ENCODE peak calls at places on chromosome 9, in eight cellular contexts. Z, R, K, E, G, D, Q and U are unnamed samples.

GRCh38 chr9:137757139-137757538 is 120.4 kb upstream of the CACNA1B start:
- DNase-seq in Z (no peak), R (no peak), K (no peak), E (peak), G (no peak), D (peak), Q (no peak), U (no peak)

GRCh38 chr9:83715794-83716193 is 8.0 kb upstream of the UBQLN1 start:
- DNase-seq in Z (no peak), R (no peak), K (no peak), E (no peak), G (no peak), D (no peak), Q (no peak), U (no peak)

GRCh38 chr9:91714020-91714721 is 235.9 kb downstream of the ROR2 start:
- DNase-seq in Z (peak), R (peak), K (no peak), E (no peak), G (peak), D (peak), Q (peak), U (peak)

GRCh38 chr9:128206484-128206883 is 3.3 kb downstream of the DNM1 start:
- DNase-seq in Z (no peak), R (no peak), K (no peak), E (no peak), G (no peak), D (no peak), Q (no peak), U (no peak)

GRCh38 chr9:136511144-136511669 is 28.4 kb upstream of the SEC16A start:
- DNase-seq in Z (no peak), R (no peak), K (no peak), E (no peak), G (no peak), D (no peak), Q (no peak), U (no peak)

GRCh38 chr9:120402741-120403542 is 177.0 kb downstream of the CDK5RAP2 start:
- DNase-seq in Z (no peak), R (peak), K (no peak), E (peak), G (peak), D (no peak), Q (no peak), U (no peak)

GRCh38 chr9:22028394-22028793 is 19.3 kb upstream of the CDKN2B start:
- DNase-seq in Z (no peak), R (no peak), K (no peak), E (no peak), G (no peak), D (no peak), Q (no peak), U (no peak)

GRCh38 chr9:91711755-91712591 is 238.1 kb downstream of the ROR2 start:
- DNase-seq in Z (no peak), R (peak), K (no peak), E (no peak), G (peak), D (no peak), Q (peak), U (no peak)

DNA sequence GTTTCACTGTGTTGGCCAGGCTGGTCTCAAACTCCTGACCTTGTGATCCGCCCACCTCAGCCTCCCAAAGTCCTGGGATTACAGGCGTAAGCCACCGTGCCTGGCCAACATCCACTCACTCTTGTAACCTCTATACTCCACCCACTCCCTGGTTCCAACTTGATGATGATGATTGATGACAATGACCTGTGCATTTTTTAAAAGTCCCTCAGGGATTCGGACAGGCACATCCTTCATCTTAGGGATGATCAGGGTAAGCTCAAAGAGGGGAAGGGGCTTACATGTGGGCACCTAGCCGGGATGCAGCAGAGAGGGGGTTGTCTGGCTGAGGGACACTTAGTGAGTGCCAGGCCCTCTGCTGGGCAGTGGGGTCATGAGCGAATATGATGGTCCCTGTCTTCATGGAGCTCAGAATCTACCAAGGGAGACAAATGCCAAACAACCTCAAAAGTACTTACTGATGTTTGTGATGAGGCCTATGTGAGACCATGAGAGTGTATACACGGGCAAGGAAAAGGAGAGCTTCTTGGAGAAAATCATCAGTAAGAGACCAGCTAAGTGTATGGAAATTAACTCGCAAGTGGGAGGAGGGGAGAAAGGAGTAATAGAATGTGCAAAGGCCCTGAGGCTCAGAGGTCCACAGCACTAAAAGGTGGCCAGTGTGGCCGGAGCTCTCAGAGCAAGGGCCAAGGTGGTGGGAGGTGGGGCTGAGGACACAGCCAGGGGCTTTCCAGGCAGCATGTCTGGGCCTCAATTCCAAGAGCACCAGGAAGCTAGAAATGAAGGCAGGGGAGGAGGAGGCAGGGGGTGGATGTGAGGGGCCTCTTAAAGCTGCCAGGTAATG is 27.4 kb downstream of the LHX2 start:
- DNase-seq in Z (no peak), R (no peak), K (peak), E (no peak), G (no peak), D (no peak), Q (no peak), U (no peak)
- TF ChIP-seq CTCF in Z (no peak), R (no peak), K (no peak), E (peak), G (no peak), D (no peak), Q (no peak), U (no peak)

GRCh38 chr9:97307091-97307490 is 368 bp upstream of the CCDC180 start:
- DNase-seq in Z (peak), R (peak), K (peak), E (peak), G (peak), D (peak), Q (peak), U (peak)
- TF ChIP-seq CTCF in Z (no peak), R (peak), K (no peak), E (no peak), G (no peak), D (no peak), Q (no peak), U (peak)

DNA sequence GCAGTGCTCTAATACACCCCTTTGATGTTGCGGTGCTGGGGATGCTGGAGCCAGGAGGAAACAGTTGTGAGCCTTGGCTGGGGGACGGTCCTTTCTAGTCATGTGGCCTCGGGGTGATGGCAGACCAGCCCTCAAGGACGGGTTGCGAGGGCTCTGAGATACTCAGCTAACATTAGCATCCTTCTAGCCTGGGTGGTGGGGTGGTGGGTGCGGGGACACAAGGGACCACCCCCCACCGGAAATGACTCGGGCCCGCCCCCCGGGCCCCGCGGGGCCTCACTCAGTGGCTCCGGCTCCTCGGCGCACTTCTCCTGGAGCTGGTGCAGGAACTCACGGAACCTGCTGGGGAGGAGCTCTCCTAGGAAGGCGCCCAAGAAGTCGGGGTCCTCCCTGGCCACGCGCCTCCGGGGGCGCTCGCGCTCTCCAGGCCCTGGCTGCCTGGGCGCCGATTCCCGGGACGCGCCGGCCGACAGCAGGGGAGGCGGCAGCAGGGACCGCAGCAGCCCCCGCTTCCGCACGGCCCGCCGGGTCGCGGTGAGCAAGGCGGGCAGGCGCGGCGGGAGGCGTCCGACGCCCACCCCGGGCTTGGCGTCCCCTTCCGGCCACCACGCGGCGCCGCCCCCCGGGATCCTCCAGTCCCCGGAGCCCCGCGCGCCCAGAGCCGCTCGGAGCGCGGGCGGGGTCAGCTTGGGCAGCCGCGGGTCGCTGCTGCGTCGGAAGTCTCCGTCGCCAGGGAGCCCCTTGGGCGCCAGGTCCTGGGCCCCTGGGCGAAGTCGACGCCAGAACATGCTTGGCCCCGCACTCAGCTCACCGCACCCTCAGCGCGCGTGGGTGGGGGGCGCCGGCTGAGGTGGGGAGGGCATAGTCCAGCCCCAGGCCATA is 873 bp downstream of the C9orf50 start:
- DNase-seq in Z (peak), R (peak), K (no peak), E (no peak), G (no peak), D (no peak), Q (no peak), U (peak)
- TF ChIP-seq CTCF in Z (no peak), R (peak), K (no peak), E (peak), G (peak), D (no peak), Q (no peak), U (peak)

GRCh38 chr9:42852133-42852532 is 668.7 kb downstream of the SPATA31A6 start:
- DNase-seq in Z (no peak), R (peak), K (peak), E (no peak), G (peak), D (peak), Q (peak), U (peak)
- TF ChIP-seq CTCF in Z (no peak), R (no peak), K (peak), E (no peak), G (no peak), D (no peak), Q (no peak), U (peak)

GRCh38 chr9:130217838-130218237 is 45.6 kb downstream of the NCS1 start:
- DNase-seq in Z (no peak), R (no peak), K (no peak), E (no peak), G (no peak), D (no peak), Q (no peak), U (no peak)

GRCh38 chr9:130225071-130225470 is 40.5 kb upstream of the HMCN2 start:
- DNase-seq in Z (no peak), R (no peak), K (no peak), E (no peak), G (no peak), D (no peak), Q (no peak), U (no peak)

GRCh38 chr9:130219661-130220081 is 45.9 kb upstream of the HMCN2 start:
- DNase-seq in Z (no peak), R (no peak), K (no peak), E (no peak), G (no peak), D (no peak), Q (no peak), U (no peak)

GRCh38 chr9:130222833-130223232 is 42.7 kb upstream of the HMCN2 start:
- DNase-seq in Z (no peak), R (no peak), K (no peak), E (no peak), G (no peak), D (no peak), Q (no peak), U (no peak)

DNA sequence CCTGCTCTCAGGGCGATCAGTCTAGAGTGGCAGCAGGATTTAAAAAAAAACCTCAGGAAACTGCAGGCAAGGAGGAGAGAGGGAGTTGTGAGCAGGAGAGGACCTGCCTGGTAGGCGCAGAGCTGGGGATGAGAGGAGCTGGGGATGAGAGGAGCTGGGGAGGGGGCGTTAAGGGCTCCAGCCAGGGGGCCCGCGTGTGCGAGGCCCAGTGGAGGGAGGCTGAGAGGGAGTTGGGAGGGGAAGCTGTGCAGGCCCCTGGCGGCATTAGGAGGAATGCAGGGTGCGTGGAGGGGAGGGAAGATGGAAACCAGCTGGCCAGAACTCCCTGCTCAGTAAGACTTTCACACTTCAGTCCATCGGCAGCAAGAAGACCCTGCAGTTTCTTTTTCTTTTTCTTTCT is 45.2 kb upstream of the HMCN2 start:
- DNase-seq in Z (no peak), R (peak), K (no peak), E (no peak), G (peak), D (no peak), Q (no peak), U (no peak)
- TF ChIP-seq CTCF in Z (peak), R (peak), K (peak), E (peak), G (peak), D (no peak), Q (no peak), U (no peak)

GRCh38 chr9:38620483-38621433 is at the start of gene ANKRD18A:
- DNase-seq in Z (peak), R (peak), K (peak), E (no peak), G (peak), D (peak), Q (peak), U (peak)
- TF ChIP-seq CTCF in Z (peak), R (peak), K (peak), E (peak), G (peak), D (peak), Q (peak), U (peak)

DNA sequence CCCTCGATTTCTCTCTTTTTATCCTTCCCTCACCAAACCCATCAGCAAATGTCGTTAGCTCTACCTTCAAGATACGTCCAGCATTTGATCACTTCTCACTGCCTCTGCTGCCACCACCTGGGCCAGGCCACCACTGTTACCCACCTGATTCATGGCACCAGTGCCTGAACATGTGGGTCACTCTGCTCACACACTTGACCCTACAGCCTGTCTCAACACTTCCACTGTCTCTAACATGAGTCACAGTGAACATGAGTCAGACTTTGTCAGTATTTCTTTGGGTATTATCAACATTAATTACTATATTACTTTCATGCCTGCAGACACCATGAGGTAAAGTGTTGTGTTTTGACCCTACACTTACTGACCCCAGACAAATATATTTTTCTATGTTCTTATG is 19.6 kb downstream of the SLC24A2 start:
- DNase-seq in Z (no peak), R (no peak), K (no peak), E (no peak), G (no peak), D (no peak), Q (no peak), U (no peak)
- TF ChIP-seq CTCF in Z (no peak), R (no peak), K (no peak), E (no peak), G (no peak), D (no peak), Q (no peak), U (no peak)